ENCODE peak calls at places on chromosome 4, in six cellular contexts. B, M, X, I, Z and C are unnamed samples.

GRCh38 chr4:113013746-113014145 is 35.7 kb upstream of the ANK2 start:
- DNase-seq in B (no peak), M (no peak), X (no peak), I (no peak), Z (no peak), C (no peak)

GRCh38 chr4:16294455-16294854 is 68.2 kb upstream of the TAPT1 start:
- DNase-seq in B (peak), M (no peak), X (no peak), I (no peak), Z (no peak), C (no peak)

GRCh38 chr4:26020896-26021295 is 106.9 kb downstream of the SMIM20 start:
- DNase-seq in B (peak), M (no peak), X (no peak), I (no peak), Z (no peak), C (no peak)

GRCh38 chr4:81442479-81443085 is 29.1 kb downstream of the RASGEF1B start:
- DNase-seq in B (no peak), M (no peak), X (no peak), I (no peak), Z (no peak), C (no peak)

GRCh38 chr4:27368781-27369180 is 508.1 kb downstream of the STIM2 start:
- DNase-seq in B (no peak), M (no peak), X (no peak), I (no peak), Z (no peak), C (no peak)

GRCh38 chr4:108561086-108561485 is 59.3 kb upstream of the RPL34 start:
- DNase-seq in B (no peak), M (no peak), X (no peak), I (no peak), Z (no peak), C (no peak)

GRCh38 chr4:167544391-167544790 is 310.1 kb upstream of the SPOCK3 start:
- DNase-seq in B (peak), M (no peak), X (no peak), I (no peak), Z (no peak), C (no peak)

GRCh38 chr4:124152130-124152529 is 560.4 kb downstream of the ANKRD50 start:
- DNase-seq in B (no peak), M (no peak), X (no peak), I (no peak), Z (no peak), C (no peak)

GRCh38 chr4:45668086-45668485 is 455.8 kb downstream of the GABRG1 start:
- DNase-seq in B (no peak), M (no peak), X (no peak), I (no peak), Z (no peak), C (no peak)

GRCh38 chr4:27931584-27931983 is 1070.9 kb downstream of the STIM2 start:
- DNase-seq in B (no peak), M (no peak), X (no peak), I (no peak), Z (no peak), C (no peak)

GRCh38 chr4:85748654-85749053 is 273.7 kb downstream of the ARHGAP24 start:
- DNase-seq in B (no peak), M (no peak), X (no peak), I (no peak), Z (no peak), C (no peak)

GRCh38 chr4:60805500-60806313 is 394.4 kb upstream of the ADGRL3 start:
- DNase-seq in B (peak), M (no peak), X (peak), I (peak), Z (no peak), C (peak)

GRCh38 chr4:139645458-139645857 is 20.2 kb upstream of the MGST2 start:
- DNase-seq in B (peak), M (no peak), X (no peak), I (no peak), Z (no peak), C (no peak)

GRCh38 chr4:126794363-126794762 is 838.4 kb upstream of the INTU start:
- DNase-seq in B (peak), M (no peak), X (no peak), I (no peak), Z (no peak), C (no peak)